ENCODE peak calls at places on chromosomes 2 and 18, in eight cellular contexts. W is PC-3, Y is AG09319, Q is lower lobe of right lung, X is NCI-H1436, O is RWPE1, Z is posterior vena cava, H is amygdala. T is an unnamed sample.

GRCh38 chr2:166451451-166451850 is 42.6 kb downstream of the SCN7A start:
- DNase-seq in Z (no peak), Q (no peak), O (peak), H (no peak), W (no peak), X (no peak), Y (no peak), T (no peak)

GRCh38 chr2:172328103-172328835 is 99.1 kb upstream of the ITGA6 start:
- DNase-seq in Y (no peak), Z (no peak), X (no peak), O (no peak), H (no peak), W (no peak), Q (no peak), T (peak)

GRCh38 chr2:86140969-86141392 is 34.9 kb downstream of the PTCD3 start:
- DNase-seq in Y (no peak), H (no peak), X (no peak), W (no peak), O (no peak), Q (no peak), Z (no peak), T (no peak)

GRCh38 chr2:181483221-181483620 is 26.0 kb downstream of the ITGA4 start:
- DNase-seq in X (no peak), Z (no peak), Y (no peak), Q (no peak), W (no peak), O (no peak), H (no peak), T (no peak)

GRCh38 chr2:164485541-164485940 is 135.7 kb downstream of the GRB14 start:
- DNase-seq in X (no peak), Y (no peak), O (no peak), Z (no peak), W (no peak), H (no peak), Q (no peak), T (no peak)

GRCh38 chr2:179588486-179589145 is 272.8 kb downstream of the ZNF385B start:
- DNase-seq in X (no peak), Q (no peak), H (no peak), W (no peak), O (no peak), Y (no peak), Z (no peak), T (no peak)

GRCh38 chr2:105373895-105374401 is 24.9 kb downstream of the FHL2 start:
- DNase-seq in W (no peak), X (no peak), O (no peak), Y (no peak), Z (no peak), Q (no peak), H (no peak), T (no peak)

GRCh38 chr2:139478191-139478914 is 698.2 kb upstream of the NXPH2 start:
- DNase-seq in O (peak), Q (no peak), W (peak), Z (no peak), H (no peak), Y (no peak), X (peak), T (no peak)

GRCh38 chr2:43149482-43150107 is 76.8 kb downstream of the ZFP36L2 start:
- DNase-seq in H (no peak), Z (no peak), Y (no peak), O (no peak), Q (no peak), X (no peak), W (no peak), T (no peak)

GRCh38 chr2:73982140-73982617 is 2.5 kb upstream of the TET3 start:
- DNase-seq in O (peak), Z (no peak), Q (no peak), W (peak), X (no peak), Y (no peak), H (no peak), T (peak)

GRCh38 chr2:38499921-38500634 is 102.7 kb downstream of the HNRNPLL start:
- DNase-seq in O (no peak), Q (no peak), H (no peak), X (no peak), Z (peak), W (no peak), Y (no peak), T (peak)

GRCh38 chr2:204749319-204749718 is 204.0 kb downstream of the PARD3B start:
- DNase-seq in Q (no peak), H (no peak), Y (no peak), O (peak), W (peak), X (no peak), Z (no peak), T (peak)

GRCh38 chr2:73063909-73064875 is 7.3 kb downstream of the SFXN5 start:
- DNase-seq in X (no peak), Q (no peak), O (peak), W (peak), Z (no peak), H (no peak), Y (no peak), T (peak)

GRCh38 chr18:73719611-73720010 is 428.0 kb downstream of the FBXO15 start:
- DNase-seq in Q (no peak), H (no peak), W (peak), Z (no peak), O (no peak), X (no peak), Y (no peak), T (no peak)

GRCh38 chr18:49024408-49024807 is 73.6 kb upstream of the SMAD7 start:
- DNase-seq in O (no peak), Q (no peak), Z (no peak), W (no peak), X (no peak), H (no peak), Y (no peak), T (no peak)

GRCh38 chr2:201680743-201681142 is 17.7 kb downstream of the MPP4 start:
- DNase-seq in W (peak), Y (no peak), X (no peak), Z (no peak), H (no peak), Q (no peak), O (peak), T (peak)